ENCODE peak calls at places on chromosomes 13 and 19, in eight cellular contexts. One of them, this sample, is unnamed. For H3K4me1, the result is how much of the 10 kb centered on the place peaks cover.

GRCh38 chr13:66513728-66514127 is 716.4 kb downstream of the PCDH9 start:
- DNase-seq in transverse colon: no peak
- DNase-seq in right lobe of liver: no peak
- DNase-seq in HCT116: no peak
- DNase-seq in OCI-LY7: no peak
- DNase-seq in stomach: no peak
- DNase-seq in ascending aorta: no peak
- DNase-seq in K562: no peak
- DNase-seq in this sample: no peak

GRCh38 chr19:29260477-29261317 is 47.7 kb upstream of the UQCRFS1 start:
- DNase-seq in transverse colon: no peak
- DNase-seq in right lobe of liver: no peak
- DNase-seq in HCT116: peak
- DNase-seq in OCI-LY7: peak
- DNase-seq in stomach: no peak
- DNase-seq in ascending aorta: no peak
- DNase-seq in K562: peak
- DNase-seq in this sample: no peak

GRCh38 chr13:57018915-57019314 is 121.8 kb upstream of the PRR20A start:
- DNase-seq in transverse colon: peak
- DNase-seq in right lobe of liver: no peak
- DNase-seq in HCT116: no peak
- DNase-seq in OCI-LY7: no peak
- DNase-seq in stomach: no peak
- DNase-seq in ascending aorta: no peak
- DNase-seq in K562: no peak
- DNase-seq in this sample: no peak

GRCh38 chr13:47289578-47289977 is 392.7 kb upstream of the HTR2A start:
- DNase-seq in transverse colon: no peak
- DNase-seq in right lobe of liver: no peak
- DNase-seq in HCT116: no peak
- DNase-seq in OCI-LY7: no peak
- DNase-seq in stomach: no peak
- DNase-seq in ascending aorta: no peak
- DNase-seq in K562: no peak
- DNase-seq in this sample: no peak

GRCh38 chr13:81686877-81687276 is 1346.0 kb upstream of the SPRY2 start:
- DNase-seq in transverse colon: no peak
- DNase-seq in right lobe of liver: no peak
- DNase-seq in HCT116: no peak
- DNase-seq in OCI-LY7: no peak
- DNase-seq in stomach: no peak
- DNase-seq in ascending aorta: no peak
- DNase-seq in K562: no peak
- DNase-seq in this sample: no peak

GRCh38 chr19:58572818-58573657 is at the start of gene MZF1:
- DNase-seq in transverse colon: peak
- DNase-seq in right lobe of liver: peak
- DNase-seq in HCT116: peak
- DNase-seq in OCI-LY7: peak
- DNase-seq in stomach: peak
- DNase-seq in ascending aorta: peak
- DNase-seq in K562: peak
- DNase-seq in this sample: peak

GRCh38 chr19:35542209-35542608 is 3.2 kb upstream of the TMEM147 start:
- DNase-seq in transverse colon: no peak
- DNase-seq in right lobe of liver: no peak
- DNase-seq in HCT116: no peak
- DNase-seq in OCI-LY7: no peak
- DNase-seq in stomach: no peak
- DNase-seq in ascending aorta: no peak
- DNase-seq in K562: no peak
- DNase-seq in this sample: no peak

GRCh38 chr13:84500016-84500415 is 617.7 kb upstream of the SLITRK1 start:
- DNase-seq in transverse colon: no peak
- DNase-seq in right lobe of liver: no peak
- DNase-seq in HCT116: no peak
- DNase-seq in OCI-LY7: no peak
- DNase-seq in stomach: no peak
- DNase-seq in ascending aorta: no peak
- DNase-seq in K562: no peak
- DNase-seq in this sample: no peak

GRCh38 chr13:75946746-75947397 is 310.7 kb downstream of the LMO7 start:
- DNase-seq in transverse colon: no peak
- DNase-seq in right lobe of liver: no peak
- DNase-seq in HCT116: no peak
- DNase-seq in OCI-LY7: no peak
- DNase-seq in stomach: no peak
- DNase-seq in ascending aorta: no peak
- DNase-seq in K562: no peak
- DNase-seq in this sample: no peak

GRCh38 chr13:93771229-93771628 is 544.6 kb downstream of the GPC6 start:
- DNase-seq in transverse colon: no peak
- DNase-seq in right lobe of liver: no peak
- DNase-seq in HCT116: no peak
- DNase-seq in OCI-LY7: no peak
- DNase-seq in stomach: no peak
- DNase-seq in ascending aorta: no peak
- DNase-seq in K562: no peak
- DNase-seq in this sample: no peak

GRCh38 chr13:102555914-102556553 is 40.8 kb upstream of the TPP2 start:
- DNase-seq in transverse colon: no peak
- DNase-seq in right lobe of liver: no peak
- DNase-seq in HCT116: peak
- DNase-seq in OCI-LY7: peak
- DNase-seq in stomach: no peak
- DNase-seq in ascending aorta: no peak
- DNase-seq in K562: no peak
- DNase-seq in this sample: no peak

GRCh38 chr13:46229251-46229650 is 17.5 kb downstream of the LRRC63 start:
- DNase-seq in transverse colon: no peak
- DNase-seq in right lobe of liver: no peak
- DNase-seq in HCT116: no peak
- DNase-seq in OCI-LY7: no peak
- DNase-seq in stomach: no peak
- DNase-seq in ascending aorta: no peak
- DNase-seq in K562: no peak
- DNase-seq in this sample: peak

GRCh38 chr19:56837492-56837891 is 3.0 kb downstream of the PEG3 start:
- DNase-seq in transverse colon: peak
- DNase-seq in right lobe of liver: peak
- DNase-seq in HCT116: no peak
- DNase-seq in OCI-LY7: no peak
- DNase-seq in stomach: peak
- DNase-seq in ascending aorta: peak
- DNase-seq in K562: no peak
- DNase-seq in this sample: peak

GRCh38 chr19:47824396-47824795 is 2.7 kb downstream of the CRX start:
- DNase-seq in transverse colon: no peak
- DNase-seq in right lobe of liver: no peak
- DNase-seq in HCT116: no peak
- DNase-seq in OCI-LY7: no peak
- DNase-seq in stomach: no peak
- DNase-seq in ascending aorta: no peak
- DNase-seq in K562: no peak
- DNase-seq in this sample: no peak

GRCh38 chr19:18484992-18485391 is 36.9 kb downstream of the ELL start:
- DNase-seq in transverse colon: no peak
- DNase-seq in right lobe of liver: no peak
- DNase-seq in HCT116: no peak
- DNase-seq in OCI-LY7: no peak
- DNase-seq in stomach: no peak
- DNase-seq in ascending aorta: no peak
- DNase-seq in K562: no peak
- DNase-seq in this sample: no peak

GRCh38 chr19:18488403-18488723 is 33.5 kb downstream of the ELL start:
- DNase-seq in transverse colon: no peak
- DNase-seq in right lobe of liver: no peak
- DNase-seq in HCT116: no peak
- DNase-seq in OCI-LY7: no peak
- DNase-seq in stomach: no peak
- DNase-seq in ascending aorta: no peak
- DNase-seq in K562: no peak
- DNase-seq in this sample: no peak

GRCh38 chr19:18488838-18489626 is 32.8 kb downstream of the ELL start:
- DNase-seq in transverse colon: peak
- DNase-seq in right lobe of liver: no peak
- DNase-seq in HCT116: no peak
- DNase-seq in OCI-LY7: peak
- DNase-seq in stomach: peak
- DNase-seq in ascending aorta: no peak
- DNase-seq in K562: peak
- DNase-seq in this sample: no peak

GRCh38 chr19:18487576-18488402 is 34.1 kb downstream of the ELL start:
- DNase-seq in transverse colon: no peak
- DNase-seq in right lobe of liver: no peak
- DNase-seq in HCT116: no peak
- DNase-seq in OCI-LY7: no peak
- DNase-seq in stomach: no peak
- DNase-seq in ascending aorta: no peak
- DNase-seq in K562: no peak
- DNase-seq in this sample: no peak

GRCh38 chr19:18486746-18487145 is 35.1 kb downstream of the ELL start:
- DNase-seq in transverse colon: no peak
- DNase-seq in right lobe of liver: no peak
- DNase-seq in HCT116: no peak
- DNase-seq in OCI-LY7: no peak
- DNase-seq in stomach: no peak
- DNase-seq in ascending aorta: no peak
- DNase-seq in K562: no peak
- DNase-seq in this sample: no peak
- H3K4me3 ChIP-seq in transverse colon: no peak
- H3K4me3 ChIP-seq in right lobe of liver: no peak
- H3K4me3 ChIP-seq in HCT116: no peak
- H3K4me3 ChIP-seq in OCI-LY7: no peak
- H3K4me3 ChIP-seq in stomach: no peak
- H3K4me3 ChIP-seq in ascending aorta: peak
- H3K4me3 ChIP-seq in K562: no peak
- H3K4me3 ChIP-seq in this sample: no peak

DNA sequence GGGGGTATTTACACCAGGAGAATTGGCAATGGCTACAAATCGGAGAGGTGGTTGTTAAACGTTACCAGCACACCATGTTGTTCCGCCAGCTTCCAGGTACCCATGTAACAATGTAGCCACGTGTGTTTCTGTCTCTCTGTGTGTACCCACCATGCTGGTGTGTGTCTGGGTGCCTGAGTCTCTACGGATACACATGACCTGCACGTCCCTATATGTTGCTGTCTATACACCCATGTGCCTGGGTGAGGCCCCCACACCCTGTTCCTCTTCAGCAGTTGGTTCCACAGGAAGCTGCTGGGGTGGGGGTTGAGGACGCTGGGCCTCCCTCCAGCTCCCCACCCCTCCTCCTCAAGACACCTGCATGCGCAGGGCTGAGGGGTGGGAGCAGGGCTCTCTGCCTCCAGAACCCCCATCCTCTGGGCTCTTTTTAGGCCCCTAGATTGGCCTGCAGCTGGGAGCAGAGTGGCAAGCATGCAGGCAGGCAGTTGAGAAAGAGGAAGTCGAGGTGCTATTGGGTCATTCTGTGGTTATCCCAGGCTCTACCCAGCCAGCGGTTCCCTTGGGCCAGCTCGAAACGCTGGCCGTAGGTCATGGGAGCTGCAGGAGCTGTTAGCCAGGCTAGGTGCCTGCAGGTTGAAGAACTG is at the start of gene ARHGEF18:
- DNase-seq in transverse colon: peak
- DNase-seq in right lobe of liver: peak
- DNase-seq in HCT116: no peak
- DNase-seq in OCI-LY7: peak
- DNase-seq in stomach: no peak
- DNase-seq in ascending aorta: no peak
- DNase-seq in K562: no peak
- DNase-seq in this sample: no peak
- H3K4me1 ChIP-seq in transverse colon: under half
- H3K4me1 ChIP-seq in right lobe of liver: under half
- H3K4me1 ChIP-seq in HCT116: under half
- H3K4me1 ChIP-seq in OCI-LY7: half or more
- H3K4me1 ChIP-seq in stomach: under half
- H3K4me1 ChIP-seq in ascending aorta: under half
- H3K4me1 ChIP-seq in K562: under half
- H3K4me1 ChIP-seq in this sample: under half

DNA sequence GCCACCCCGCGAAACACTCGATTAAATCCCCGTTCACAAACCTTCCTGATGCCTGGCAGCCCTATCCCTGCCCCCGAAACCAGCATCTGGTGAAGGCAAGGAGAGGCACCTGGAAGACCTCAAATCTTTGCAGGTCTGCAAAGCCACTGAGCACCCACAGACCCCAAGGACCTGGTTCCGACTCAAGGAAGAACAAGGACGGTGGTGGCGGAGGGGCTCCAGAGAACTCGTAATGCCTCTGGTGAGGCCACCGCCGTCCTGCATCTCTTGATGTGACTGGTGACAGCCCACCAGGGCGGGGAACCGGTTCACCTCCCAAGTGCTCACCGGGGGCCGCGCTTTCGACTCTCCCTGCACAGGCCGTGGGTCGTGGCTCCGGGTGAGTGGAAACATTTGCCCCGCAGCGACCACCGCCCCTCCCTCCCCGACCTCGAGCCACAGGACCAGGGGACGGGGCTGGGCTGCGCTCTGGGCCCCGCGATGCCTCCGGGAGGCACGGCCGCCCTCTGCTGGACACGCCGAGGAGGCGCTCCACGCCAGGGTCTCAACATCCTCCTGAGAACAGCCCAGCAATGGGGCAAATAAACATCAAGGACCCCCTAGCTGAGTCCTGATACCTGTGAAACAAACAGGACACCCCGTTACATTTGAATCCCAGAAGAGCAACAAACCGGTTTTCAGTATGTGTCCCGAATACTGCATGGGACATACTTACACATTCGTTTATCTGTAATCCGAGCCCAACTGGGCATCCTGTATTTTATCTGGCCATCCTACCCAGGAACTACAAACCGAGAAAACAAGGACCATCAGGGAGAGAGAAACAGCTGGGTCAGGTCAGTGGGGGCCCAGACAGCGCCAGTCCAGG is 3.9 kb upstream of the PLPP2 start:
- DNase-seq in transverse colon: peak
- DNase-seq in right lobe of liver: no peak
- DNase-seq in HCT116: no peak
- DNase-seq in OCI-LY7: peak
- DNase-seq in stomach: peak
- DNase-seq in ascending aorta: no peak
- DNase-seq in K562: peak
- DNase-seq in this sample: no peak
- H3K4me3 ChIP-seq in transverse colon: peak
- H3K4me3 ChIP-seq in right lobe of liver: no peak
- H3K4me3 ChIP-seq in HCT116: no peak
- H3K4me3 ChIP-seq in OCI-LY7: no peak
- H3K4me3 ChIP-seq in stomach: peak
- H3K4me3 ChIP-seq in ascending aorta: no peak
- H3K4me3 ChIP-seq in K562: no peak
- H3K4me3 ChIP-seq in this sample: no peak

DNA sequence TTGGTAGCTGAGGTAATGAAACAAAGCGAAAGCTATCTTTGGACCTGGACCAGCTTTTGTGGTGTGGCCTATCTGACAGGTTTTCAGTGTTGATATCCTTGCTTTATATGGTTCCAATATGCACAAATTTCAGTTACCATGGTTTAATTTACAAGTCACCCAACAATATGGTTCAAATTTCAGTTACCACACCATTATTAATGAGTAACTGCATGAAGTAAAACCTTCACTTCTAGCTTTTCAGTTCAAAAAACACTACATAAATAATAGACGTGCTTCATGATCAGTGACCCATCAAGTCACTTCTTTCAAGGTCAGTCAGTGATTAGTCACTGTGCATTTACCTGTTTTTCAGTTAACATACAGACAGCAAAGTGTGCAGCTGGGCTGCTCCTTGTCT is 17.7 kb upstream of the POU4F1 start:
- DNase-seq in transverse colon: no peak
- DNase-seq in right lobe of liver: no peak
- DNase-seq in HCT116: no peak
- DNase-seq in OCI-LY7: no peak
- DNase-seq in stomach: no peak
- DNase-seq in ascending aorta: no peak
- DNase-seq in K562: no peak
- DNase-seq in this sample: no peak
- H3K4me1 ChIP-seq in transverse colon: under half
- H3K4me1 ChIP-seq in right lobe of liver: under half
- H3K4me1 ChIP-seq in HCT116: under half
- H3K4me1 ChIP-seq in OCI-LY7: under half
- H3K4me1 ChIP-seq in stomach: under half
- H3K4me1 ChIP-seq in ascending aorta: under half
- H3K4me1 ChIP-seq in K562: under half
- H3K4me1 ChIP-seq in this sample: under half